ENCODE peak calls at places on chromosomes 13 and 19, in four cellular contexts. One of them, this sample, is unnamed.

GRCh38 chr13:30222253-30222652 is 85.1 kb downstream of the KATNAL1 start:
- DNase-seq in K562: no peak
- DNase-seq in HepG2: no peak
- DNase-seq in WTC11: no peak
- DNase-seq in this sample: no peak

GRCh38 chr13:67139551-67139950 is 90.6 kb downstream of the PCDH9 start:
- DNase-seq in K562: no peak
- DNase-seq in HepG2: no peak
- DNase-seq in WTC11: no peak
- DNase-seq in this sample: peak

GRCh38 chr13:101127741-101128353 is 288.5 kb downstream of the NALCN start:
- DNase-seq in K562: peak
- DNase-seq in HepG2: peak
- DNase-seq in WTC11: no peak
- DNase-seq in this sample: peak

GRCh38 chr19:19628499-19629134 is 597 bp upstream of the LPAR2 start:
- DNase-seq in K562: no peak
- DNase-seq in HepG2: no peak
- DNase-seq in WTC11: peak
- DNase-seq in this sample: no peak

GRCh38 chr19:48900477-48901452 is 653 bp downstream of the NUCB1 start:
- DNase-seq in K562: peak
- DNase-seq in HepG2: peak
- DNase-seq in WTC11: no peak
- DNase-seq in this sample: peak

GRCh38 chr19:15264933-15265206 is 32.6 kb upstream of the EPHX3 start:
- DNase-seq in K562: no peak
- DNase-seq in HepG2: no peak
- DNase-seq in WTC11: no peak
- DNase-seq in this sample: no peak

GRCh38 chr13:19586904-19587634 is 25.7 kb upstream of the TPTE2 start:
- DNase-seq in K562: peak
- DNase-seq in HepG2: peak
- DNase-seq in WTC11: no peak
- DNase-seq in this sample: no peak

GRCh38 chr13:110356362-110356761 is 49.3 kb downstream of the COL4A2 start:
- DNase-seq in K562: no peak
- DNase-seq in HepG2: no peak
- DNase-seq in WTC11: no peak
- DNase-seq in this sample: no peak

GRCh38 chr13:30047154-30047874 is 196.9 kb upstream of the UBL3 start:
- DNase-seq in K562: no peak
- DNase-seq in HepG2: no peak
- DNase-seq in WTC11: no peak
- DNase-seq in this sample: no peak

GRCh38 chr19:30479231-30479630 is 107.0 kb downstream of the ZNF536 start:
- DNase-seq in K562: no peak
- DNase-seq in HepG2: no peak
- DNase-seq in WTC11: no peak
- DNase-seq in this sample: no peak

GRCh38 chr13:103386341-103386740 is 320.1 kb upstream of the SLC10A2 start:
- DNase-seq in K562: no peak
- DNase-seq in HepG2: no peak
- DNase-seq in WTC11: no peak
- DNase-seq in this sample: no peak

GRCh38 chr19:49896863-49897621 is at the start of gene IL4I1:
- DNase-seq in K562: no peak
- DNase-seq in HepG2: no peak
- DNase-seq in WTC11: no peak
- DNase-seq in this sample: no peak

GRCh38 chr19:4909172-4909896 is at the start of gene UHRF1:
- DNase-seq in K562: peak
- DNase-seq in HepG2: peak
- DNase-seq in WTC11: no peak
- DNase-seq in this sample: peak

GRCh38 chr13:93847162-93847561 is 620.6 kb downstream of the GPC6 start:
- DNase-seq in K562: no peak
- DNase-seq in HepG2: peak
- DNase-seq in WTC11: no peak
- DNase-seq in this sample: no peak

GRCh38 chr19:48480151-48480475 is 10.9 kb downstream of the CYTH2 start:
- DNase-seq in K562: no peak
- DNase-seq in HepG2: no peak
- DNase-seq in WTC11: peak
- DNase-seq in this sample: no peak

GRCh38 chr19:8695911-8696310 is 2.7 kb downstream of the ACTL9 start:
- DNase-seq in K562: no peak
- DNase-seq in HepG2: no peak
- DNase-seq in WTC11: no peak
- DNase-seq in this sample: no peak

GRCh38 chr19:40433391-40434216 is 7.8 kb upstream of the SERTAD1 start:
- DNase-seq in K562: peak
- DNase-seq in HepG2: peak
- DNase-seq in WTC11: peak
- DNase-seq in this sample: peak

GRCh38 chr13:102250448-102250847 is 151.4 kb downstream of the FGF14 start:
- DNase-seq in K562: no peak
- DNase-seq in HepG2: no peak
- DNase-seq in WTC11: no peak
- DNase-seq in this sample: no peak

GRCh38 chr13:102240110-102240509 is 161.7 kb downstream of the FGF14 start:
- DNase-seq in K562: no peak
- DNase-seq in HepG2: no peak
- DNase-seq in WTC11: no peak
- DNase-seq in this sample: no peak

GRCh38 chr13:102244617-102245227 is 157.1 kb downstream of the FGF14 start:
- DNase-seq in K562: no peak
- DNase-seq in HepG2: no peak
- DNase-seq in WTC11: no peak
- DNase-seq in this sample: no peak
- TF ChIP-seq ELF4 in K562: no peak
- TF ChIP-seq ELF4 in HepG2: no peak
- TF ChIP-seq ELF4 in WTC11: no peak
- TF ChIP-seq ELF4 in this sample: no peak

DNA sequence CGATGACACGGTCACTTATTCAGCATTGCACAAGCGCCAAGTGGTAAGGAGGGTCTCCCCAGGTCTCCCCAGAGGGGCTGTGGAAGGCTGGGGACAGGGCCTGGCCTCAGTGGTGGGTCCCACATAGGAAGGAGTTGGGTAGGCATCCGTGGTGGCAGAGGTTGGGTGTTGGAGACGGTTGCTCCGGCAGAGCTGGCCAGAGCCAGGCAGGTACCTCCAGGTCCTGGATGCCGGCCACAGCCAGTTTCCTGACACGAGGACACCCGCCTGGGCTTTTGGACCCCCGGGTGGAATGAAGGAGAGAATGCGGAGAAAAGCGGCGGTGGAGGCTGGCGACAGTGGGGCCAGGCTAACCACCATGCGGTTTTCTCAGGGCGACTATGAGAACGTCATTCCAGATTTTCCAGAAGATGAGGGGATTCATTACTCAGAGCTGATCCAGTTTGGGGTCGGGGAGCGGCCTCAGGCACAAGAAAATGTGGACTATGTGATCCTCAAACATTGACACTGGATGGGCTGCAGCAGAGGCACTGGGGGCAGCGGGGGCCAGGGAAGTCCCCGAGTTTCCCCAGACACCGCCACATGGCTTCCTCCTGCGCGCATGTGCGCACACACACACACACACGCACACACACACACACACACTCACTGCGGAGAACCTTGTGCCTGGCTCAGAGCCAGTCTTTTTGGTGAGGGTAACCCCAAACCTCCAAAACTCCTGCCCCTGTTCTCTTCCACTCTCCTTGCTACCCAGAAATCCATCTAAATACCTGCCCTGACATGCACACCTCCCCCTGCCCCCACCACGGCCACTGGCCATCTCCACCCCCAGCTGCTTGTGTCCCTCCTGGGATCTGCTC is 1.3 kb upstream of the FFAR1 start:
- DNase-seq in K562: peak
- DNase-seq in HepG2: peak
- DNase-seq in WTC11: no peak
- DNase-seq in this sample: no peak
- TF ChIP-seq ELF4 in K562: no peak
- TF ChIP-seq ELF4 in HepG2: no peak
- TF ChIP-seq ELF4 in WTC11: no peak
- TF ChIP-seq ELF4 in this sample: no peak

DNA sequence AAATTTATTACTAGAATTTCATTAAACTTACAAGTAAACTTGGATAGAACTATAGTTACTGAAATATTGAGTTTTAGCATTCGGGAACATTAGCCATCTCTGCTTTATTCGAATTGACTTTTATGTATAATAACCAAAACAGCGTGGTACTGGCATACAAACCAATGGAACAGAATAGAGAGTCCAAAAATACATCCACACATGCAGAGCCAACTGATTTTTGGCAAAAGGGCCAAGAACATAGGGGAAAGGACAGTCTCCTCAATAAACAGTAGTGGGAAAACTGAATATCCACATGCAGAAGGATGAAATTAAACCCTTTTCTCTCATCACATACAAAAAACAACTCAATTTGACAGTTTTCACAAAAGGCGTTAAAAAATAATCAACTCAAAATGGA is 84.3 kb downstream of the EPSTI1 start:
- DNase-seq in K562: no peak
- DNase-seq in HepG2: no peak
- DNase-seq in WTC11: no peak
- DNase-seq in this sample: no peak
- TF ChIP-seq ELF4 in K562: no peak
- TF ChIP-seq ELF4 in HepG2: no peak
- TF ChIP-seq ELF4 in WTC11: no peak
- TF ChIP-seq ELF4 in this sample: no peak

GRCh38 chr13:50198508-50198907 is 183.3 kb downstream of the KCNRG start:
- DNase-seq in K562: peak
- DNase-seq in HepG2: no peak
- DNase-seq in WTC11: no peak
- DNase-seq in this sample: no peak
- TF ChIP-seq ELF4 in K562: no peak
- TF ChIP-seq ELF4 in HepG2: no peak
- TF ChIP-seq ELF4 in WTC11: no peak
- TF ChIP-seq ELF4 in this sample: no peak

GRCh38 chr19:46916971-46917370 is 56.2 kb downstream of the ARHGAP35 start:
- DNase-seq in K562: no peak
- DNase-seq in HepG2: no peak
- DNase-seq in WTC11: no peak
- DNase-seq in this sample: no peak

GRCh38 chr19:46915386-46915785 is 54.6 kb downstream of the ARHGAP35 start:
- DNase-seq in K562: no peak
- DNase-seq in HepG2: peak
- DNase-seq in WTC11: no peak
- DNase-seq in this sample: no peak

GRCh38 chr19:46920341-46920740 is 59.5 kb downstream of the ARHGAP35 start:
- DNase-seq in K562: no peak
- DNase-seq in HepG2: no peak
- DNase-seq in WTC11: no peak
- DNase-seq in this sample: no peak

GRCh38 chr19:46922465-46922864 is 61.7 kb downstream of the ARHGAP35 start:
- DNase-seq in K562: no peak
- DNase-seq in HepG2: no peak
- DNase-seq in WTC11: no peak
- DNase-seq in this sample: no peak

DNA sequence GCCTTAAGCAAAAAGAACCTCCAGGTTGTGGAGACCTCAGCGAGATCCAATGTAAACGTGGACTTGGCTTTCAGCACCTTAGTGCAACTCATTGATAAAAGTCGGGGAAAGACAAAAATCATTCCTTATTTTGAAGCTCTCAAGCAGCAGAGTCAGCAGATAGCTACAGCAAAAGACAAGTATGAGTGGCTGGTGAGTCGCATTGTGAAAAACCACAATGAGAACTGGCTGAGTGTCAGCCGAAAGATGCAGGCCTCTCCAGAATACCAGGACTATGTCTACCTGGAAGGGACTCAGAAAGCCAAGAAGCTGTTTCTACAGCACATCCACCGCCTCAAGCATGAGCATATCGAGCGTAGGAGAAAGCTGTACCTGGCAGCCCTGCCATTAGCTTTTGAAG is 58.5 kb downstream of the ARHGAP35 start:
- DNase-seq in K562: no peak
- DNase-seq in HepG2: no peak
- DNase-seq in WTC11: no peak
- DNase-seq in this sample: no peak
- TF ChIP-seq ELF4 in K562: no peak
- TF ChIP-seq ELF4 in HepG2: no peak
- TF ChIP-seq ELF4 in WTC11: no peak
- TF ChIP-seq ELF4 in this sample: no peak

GRCh38 chr19:10929402-10929794 is 787 bp downstream of the TIMM29 start:
- DNase-seq in K562: peak
- DNase-seq in HepG2: no peak
- DNase-seq in WTC11: peak
- DNase-seq in this sample: no peak
- TF ChIP-seq ELF4 in K562: no peak
- TF ChIP-seq ELF4 in HepG2: no peak
- TF ChIP-seq ELF4 in WTC11: no peak
- TF ChIP-seq ELF4 in this sample: no peak

GRCh38 chr13:99415851-99416331 is 85.4 kb upstream of the TM9SF2 start:
- DNase-seq in K562: no peak
- DNase-seq in HepG2: no peak
- DNase-seq in WTC11: no peak
- DNase-seq in this sample: no peak

GRCh38 chr13:99417151-99417820 is 84.0 kb upstream of the TM9SF2 start:
- DNase-seq in K562: no peak
- DNase-seq in HepG2: no peak
- DNase-seq in WTC11: peak
- DNase-seq in this sample: no peak

GRCh38 chr13:99416411-99417121 is 84.7 kb upstream of the TM9SF2 start:
- DNase-seq in K562: no peak
- DNase-seq in HepG2: no peak
- DNase-seq in WTC11: no peak
- DNase-seq in this sample: no peak

GRCh38 chr13:99414048-99414995 is 87.0 kb upstream of the TM9SF2 start:
- DNase-seq in K562: no peak
- DNase-seq in HepG2: no peak
- DNase-seq in WTC11: no peak
- DNase-seq in this sample: no peak

DNA sequence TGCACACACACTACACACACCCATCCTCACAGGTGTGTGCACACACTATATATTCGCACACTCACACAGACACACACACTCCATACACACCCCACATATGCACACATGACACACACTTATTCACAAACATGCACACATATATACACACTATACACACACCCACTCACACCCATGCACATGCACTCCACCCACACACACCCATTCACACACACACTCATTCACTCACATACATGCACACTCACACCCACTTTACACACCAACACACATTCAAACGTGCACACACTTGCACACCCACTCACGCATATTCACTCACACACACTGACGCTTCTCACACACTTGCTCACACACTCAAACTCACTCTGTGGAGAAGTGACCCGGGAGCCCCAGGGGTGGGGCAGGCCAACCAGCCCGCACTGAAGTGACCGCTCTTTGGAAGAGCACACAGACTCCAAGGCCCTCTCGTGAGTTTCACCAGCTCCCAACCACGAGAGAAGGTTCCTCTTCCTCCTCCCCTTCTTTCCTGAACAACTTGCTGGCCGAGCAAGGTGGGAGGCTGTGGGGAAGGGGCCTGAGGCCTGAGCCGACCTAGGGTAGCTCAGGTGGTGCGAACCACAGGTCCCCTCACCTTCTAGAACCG is 86.1 kb upstream of the TM9SF2 start:
- DNase-seq in K562: no peak
- DNase-seq in HepG2: no peak
- DNase-seq in WTC11: no peak
- DNase-seq in this sample: no peak
- TF ChIP-seq ELF4 in K562: no peak
- TF ChIP-seq ELF4 in HepG2: no peak
- TF ChIP-seq ELF4 in WTC11: no peak
- TF ChIP-seq ELF4 in this sample: no peak